ENCODE peak calls at places on chromosomes 11 and 22, in ten cellular contexts. M is activated CD4-positive, alpha-beta T cell treated with anti-CD3 and anti-CD28 coated beads for 1 hour; P is fibroblast of pulmonary artery; H is amniotic stem cell; E is C1 segment of cervical spinal cord; W is Daoy; Z is NCI-H1105 treated with DMSO at 0.1 percent for 48 hours; C is AG04449; B is NCI-H2081; A is A673. L is an unnamed sample.

GRCh38 chr11:119694334-119694733 is 34.7 kb downstream of the NECTIN1 start:
- DNase-seq in M (no peak), P (no peak), H (no peak), E (no peak), W (no peak), Z (no peak), C (no peak), B (no peak), A (no peak), L (no peak)

GRCh38 chr22:30245181-30245984 is 1.2 kb downstream of the LIF start:
- DNase-seq in M (no peak), P (no peak), H (no peak), E (no peak), W (peak; percentile 74), Z (no peak), C (no peak), B (no peak), A (no peak), L (no peak)

GRCh38 chr11:110431212-110432073 is 1.7 kb downstream of the FDX1 start:
- DNase-seq in M (no peak), P (peak; percentile 26), H (no peak), E (no peak), W (no peak), Z (peak; percentile 48), C (no peak), B (no peak), A (peak; percentile 39), L (no peak)

GRCh38 chr11:122978303-122978620 is 3.4 kb downstream of the BSX start:
- DNase-seq in M (no peak), P (no peak), H (no peak), E (no peak), W (no peak), Z (no peak), C (no peak), B (no peak), A (no peak), L (no peak)

GRCh38 chr11:62680825-62681240 is 2.0 kb upstream of the UBXN1 start:
- DNase-seq in M (no peak), P (peak; percentile 88), H (peak; percentile 52), E (no peak), W (peak; percentile 64), Z (no peak), C (no peak), B (peak; percentile 29), A (peak; percentile 89), L (no peak)

GRCh38 chr22:50485221-50486131 is 1.2 kb upstream of the MIOX start:
- DNase-seq in M (no peak), P (no peak), H (no peak), E (no peak), W (peak; percentile 59), Z (peak; percentile 24), C (no peak), B (no peak), A (peak; percentile 48), L (no peak)

GRCh38 chr22:48404004-48404403 is 1423.7 kb downstream of the BRD1 start:
- DNase-seq in M (no peak), P (no peak), H (no peak), E (no peak), W (no peak), Z (no peak), C (no peak), B (no peak), A (no peak), L (no peak)

GRCh38 chr11:45333023-45333422 is 46.9 kb upstream of the SYT13 start:
- DNase-seq in M (no peak), P (peak; percentile 9), H (no peak), E (no peak), W (no peak), Z (peak; percentile 24), C (no peak), B (no peak), A (no peak), L (no peak)

GRCh38 chr22:46432164-46433068 is 96.9 kb downstream of the TRMU start:
- DNase-seq in M (no peak), P (no peak), H (no peak), E (no peak), W (no peak), Z (no peak), C (no peak), B (no peak), A (no peak), L (no peak)

GRCh38 chr11:11535611-11536010 is 86.2 kb downstream of the GALNT18 start:
- DNase-seq in M (no peak), P (no peak), H (no peak), E (no peak), W (peak; percentile 13), Z (no peak), C (no peak), B (peak; percentile 62), A (no peak), L (no peak)

GRCh38 chr11:116791002-116791812 is 472 bp downstream of the APOA5 start:
- DNase-seq in M (peak; percentile 59), P (peak; percentile 74), H (peak; percentile 13), E (peak; percentile 20), W (peak; percentile 65), Z (peak; percentile 23), C (no peak), B (peak; percentile 75), A (peak; percentile 79), L (peak; percentile 36)

GRCh38 chr11:88170680-88171079 is 4.6 kb downstream of the RAB38 start:
- DNase-seq in M (no peak), P (no peak), H (no peak), E (no peak), W (no peak), Z (no peak), C (no peak), B (no peak), A (no peak), L (no peak)

L was measured in stimulated activated CD8-positive, alpha-beta memory T cell treated with anti-CD3 and anti-CD28 coated beads, Interleukin-4, amount 100 ng/mL, for 4 hours.